ENCODE peak calls at places on chromosomes 16 and 17, in seven cellular contexts. P is MM.1S, T is HCT116, R is PC-3, Q is GM23248, L is neural progenitor cell, F is GM23338. X is an unnamed sample.

GRCh38 chr17:57861737-57862409 is 12.0 kb upstream of the MRPS23 start:
- DNase-seq in P (no peak), T (no peak), R (peak; percentile 43), Q (peak; percentile 68), L (peak; percentile 68), F (peak; percentile 73), X (peak; percentile 62)

GRCh38 chr17:4463818-4464501 is 30.2 kb downstream of the SPNS3 start:
- DNase-seq in P (no peak), T (no peak), R (no peak), Q (no peak), L (no peak), F (no peak), X (no peak)

GRCh38 chr17:75679706-75680201 is 12.6 kb downstream of the SAP30BP start:
- DNase-seq in P (no peak), T (no peak), R (peak; percentile 91), Q (peak; percentile 50), L (no peak), F (no peak), X (peak; percentile 41)

GRCh38 chr17:79810138-79811027 is 13.5 kb upstream of the CBX8 start:
- DNase-seq in P (peak; percentile 56), T (peak; percentile 70), R (peak; percentile 93), Q (peak; percentile 86), L (peak; percentile 97), F (peak; percentile 89), X (peak; percentile 92)

GRCh38 chr17:42531455-42532354 is 4.3 kb upstream of the NAGLU start:
- DNase-seq in P (peak; percentile 68), T (no peak), R (peak; percentile 51), Q (peak; percentile 81), L (peak; percentile 87), F (peak; percentile 80), X (peak; percentile 86)

GRCh38 chr16:89370081-89370511 is 120.3 kb downstream of the ANKRD11 start:
- DNase-seq in P (no peak), T (no peak), R (peak; percentile 39), Q (peak; percentile 48), L (no peak), F (no peak), X (no peak)

GRCh38 chr16:23207485-23207884 is 24.9 kb downstream of the SCNN1G start:
- DNase-seq in P (no peak), T (no peak), R (no peak), Q (no peak), L (peak; percentile 13), F (no peak), X (no peak)

GRCh38 chr16:57140866-57141668 is 44.8 kb downstream of the PSME3IP1 start:
- DNase-seq in P (no peak), T (no peak), R (no peak), Q (no peak), L (no peak), F (no peak), X (no peak)

GRCh38 chr16:18037051-18037450 is 299.5 kb downstream of the NPIPA8 start:
- DNase-seq in P (no peak), T (no peak), R (no peak), Q (no peak), L (no peak), F (no peak), X (no peak)

GRCh38 chr17:51121620-51122472 is 1.2 kb upstream of the SPAG9 start:
- DNase-seq in P (peak; percentile 81), T (peak; percentile 100), R (peak; percentile 99), Q (peak; percentile 99), L (peak; percentile 68), F (peak; percentile 82), X (peak; percentile 97)

GRCh38 chr17:44272321-44272951 is 4.5 kb upstream of the SLC4A1 start:
- DNase-seq in P (no peak), T (no peak), R (no peak), Q (no peak), L (no peak), F (no peak), X (no peak)

GRCh38 chr16:66523861-66524354 is 26.0 kb downstream of the TK2 start:
- DNase-seq in P (peak; percentile 90), T (no peak), R (no peak), Q (no peak), L (no peak), F (no peak), X (no peak)

GRCh38 chr16:3570420-3571062 is 6.7 kb downstream of the NLRC3 start:
- DNase-seq in P (no peak), T (peak; percentile 4), R (no peak), Q (no peak), L (no peak), F (no peak), X (no peak)

GRCh38 chr16:17372383-17372782 is 98.4 kb downstream of the XYLT1 start:
- DNase-seq in P (no peak), T (no peak), R (no peak), Q (peak; percentile 26), L (no peak), F (no peak), X (no peak)

GRCh38 chr17:19897901-19898300 is 30.2 kb upstream of the ULK2 start:
- DNase-seq in P (no peak), T (peak; percentile 16), R (peak; percentile 93), Q (peak; percentile 77), L (peak; percentile 3), F (no peak), X (peak; percentile 9)

GRCh38 chr17:79600613-79601221 is 10.1 kb downstream of the RBFOX3 start:
- DNase-seq in P (no peak), T (no peak), R (no peak), Q (no peak), L (peak; percentile 34), F (no peak), X (no peak)

GRCh38 chr16:68645494-68646388 is 631 bp downstream of the CDH3 start:
- DNase-seq in P (no peak), T (no peak), R (no peak), Q (peak; percentile 13), L (peak; percentile 86), F (peak; percentile 90), X (peak; percentile 70)

GRCh38 chr16:8070501-8070900 is 519.8 kb downstream of the TMEM114 start:
- DNase-seq in P (no peak), T (no peak), R (no peak), Q (no peak), L (no peak), F (no peak), X (no peak)

GRCh38 chr16:23072769-23073549 is 76.3 kb downstream of the USP31 start:
- DNase-seq in P (no peak), T (no peak), R (peak; percentile 12), Q (peak; percentile 57), L (peak; percentile 11), F (peak; percentile 32), X (no peak)

GRCh38 chr17:571224-571623 is 143.4 kb downstream of the VPS53 start:
- DNase-seq in P (no peak), T (no peak), R (no peak), Q (no peak), L (no peak), F (no peak), X (no peak)

GRCh38 chr16:66270333-66270927 is 96.1 kb upstream of the CDH5 start:
- DNase-seq in P (peak; percentile 70), T (peak; percentile 58), R (peak; percentile 70), Q (peak; percentile 77), L (peak; percentile 86), F (peak; percentile 87), X (peak; percentile 81)

GRCh38 chr17:492015-492399 is 139.4 kb upstream of the RPH3AL start:
- DNase-seq in P (no peak), T (no peak), R (no peak), Q (no peak), L (no peak), F (no peak), X (no peak)

GRCh38 chr16:50102046-50102756 is 36.4 kb downstream of the HEATR3 start:
- DNase-seq in P (no peak), T (no peak), R (no peak), Q (peak; percentile 88), L (no peak), F (no peak), X (no peak)

GRCh38 chr16:48014349-48015135 is 141.3 kb downstream of the ABCC12 start:
- DNase-seq in P (no peak), T (peak; percentile 63), R (peak; percentile 95), Q (peak; percentile 5), L (peak; percentile 52), F (peak; percentile 43), X (peak; percentile 9)

GRCh38 chr16:67025151-67025550 is 3.8 kb upstream of the CBFB start:
- DNase-seq in P (no peak), T (no peak), R (no peak), Q (no peak), L (no peak), F (no peak), X (no peak)

GRCh38 chr16:3830625-3831254 is 49.8 kb downstream of the CREBBP start:
- DNase-seq in P (no peak), T (no peak), R (no peak), Q (no peak), L (no peak), F (no peak), X (no peak)

GRCh38 chr17:36813957-36814356 is 123.3 kb upstream of the LHX1 start:
- DNase-seq in P (no peak), T (no peak), R (no peak), Q (no peak), L (no peak), F (no peak), X (no peak)

GRCh38 chr17:15954222-15954621 is 9.3 kb downstream of the ADORA2B start:
- DNase-seq in P (no peak), T (peak; percentile 73), R (peak; percentile 99), Q (peak; percentile 95), L (no peak), F (no peak), X (no peak)

DNA sequence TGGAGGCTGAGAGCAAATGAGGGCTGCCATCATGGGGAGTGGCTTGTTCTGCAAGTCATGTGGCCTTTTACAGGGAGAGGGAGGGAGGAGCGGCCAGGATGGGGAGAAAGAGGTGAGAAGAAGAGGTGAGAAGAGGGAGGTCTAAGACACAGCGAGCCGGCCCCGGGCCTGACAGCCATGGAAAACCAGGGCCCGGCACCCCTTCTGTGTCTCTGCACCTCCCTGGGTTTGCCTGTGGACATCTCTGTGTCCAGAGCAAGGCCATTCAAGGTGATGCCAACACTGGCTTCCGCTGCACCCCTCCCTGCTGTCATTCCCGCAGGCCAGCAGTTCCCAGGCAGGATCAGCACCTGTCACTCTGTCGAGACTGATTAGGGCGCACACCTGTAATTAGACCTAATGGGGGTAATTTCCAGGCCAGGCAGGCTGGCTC is 75.6 kb downstream of the MGAT5B start:
- DNase-seq in P (no peak), T (no peak), R (no peak), Q (no peak), L (no peak), F (no peak), X (no peak)
- TF ChIP-seq EZH2 in P (no peak), T (no peak), R (no peak), Q (no peak), L (no peak), F (no peak), X (no peak)

GRCh38 chr16:28537964-28538732 is 626 bp downstream of the NUPR1 start:
- DNase-seq in P (no peak), T (no peak), R (no peak), Q (no peak), L (no peak), F (no peak), X (no peak)
- H3K4me3 ChIP-seq in P (no peak overlapping the region), T (no peak overlapping the region), R (peak overlapping the region; percentile 54), Q (peak overlapping the region; percentile 81), L (no peak overlapping the region), F (no peak overlapping the region), X (no peak overlapping the region)

GRCh38 chr16:1290032-1290431 is 19.4 kb upstream of the UBE2I start:
- DNase-seq in P (no peak), T (no peak), R (no peak), Q (peak; percentile 30), L (peak; percentile 46), F (peak; percentile 56), X (no peak)
- TF ChIP-seq EZH2phosphoT487 in P (no peak), T (no peak), R (no peak), Q (no peak), L (no peak), F (no peak), X (no peak)

GRCh38 chr17:32265192-32265895 is at the start of gene RHBDL3:
- DNase-seq in P (peak; percentile 24), T (no peak), R (no peak), Q (peak; percentile 39), L (peak; percentile 67), F (peak; percentile 70), X (no peak)
- TF ChIP-seq EZH2 in P (no peak), T (no peak), R (peak; percentile 48), Q (peak; percentile 61), L (peak; percentile 40), F (peak; percentile 26), X (peak; percentile 67)

X was measured in hepatocyte.